ENCODE peak calls at places on chromosomes 1 and 21, in six cellular contexts. H, X, L, M, O and S are unnamed samples.

GRCh38 chr1:236451796-236452373 is 57.8 kb downstream of the EDARADD start:
- DNase-seq in H (no peak), X (no peak), L (peak; percentile 12), M (peak; percentile 20), O (peak; percentile 17), S (no peak)

GRCh38 chr1:113534130-113534817 is 144.0 kb downstream of the MAGI3 start:
- DNase-seq in H (peak; percentile 66), X (peak; percentile 15), L (no peak), M (no peak), O (peak; percentile 76), S (peak; percentile 45)

GRCh38 chr1:43708006-43708412 is 673 bp downstream of the ST3GAL3 start:
- DNase-seq in H (peak; percentile 65), X (peak; percentile 33), L (no peak), M (no peak), O (no peak), S (no peak)

GRCh38 chr1:224170748-224171478 is 12.1 kb upstream of the DEGS1 start:
- DNase-seq in H (no peak), X (no peak), L (no peak), M (peak; percentile 31), O (no peak), S (no peak)

GRCh38 chr1:110880708-110881374 is 7.9 kb downstream of the CD53 start:
- DNase-seq in H (no peak), X (no peak), L (no peak), M (peak; percentile 25), O (no peak), S (no peak)

GRCh38 chr1:113375878-113376277 is 14.4 kb upstream of the MAGI3 start:
- DNase-seq in H (no peak), X (no peak), L (no peak), M (no peak), O (no peak), S (no peak)

GRCh38 chr1:83530506-83530905 is 468.4 kb downstream of the TTLL7 start:
- DNase-seq in H (no peak), X (no peak), L (no peak), M (no peak), O (no peak), S (no peak)

GRCh38 chr21:36041910-36042309 is 18.4 kb downstream of the SETD4 start:
- DNase-seq in H (no peak), X (no peak), L (no peak), M (no peak), O (no peak), S (no peak)

GRCh38 chr1:154463512-154463990 is 38.5 kb upstream of the TDRD10 start:
- DNase-seq in H (peak; percentile 61), X (no peak), L (no peak), M (peak; percentile 61), O (peak; percentile 63), S (no peak)

GRCh38 chr1:210198840-210199239 is 33.8 kb upstream of the SERTAD4 start:
- DNase-seq in H (no peak), X (no peak), L (no peak), M (no peak), O (no peak), S (no peak)

GRCh38 chr1:85366391-85366790 is 90.0 kb upstream of the BCL10 start:
- DNase-seq in H (no peak), X (peak; percentile 86), L (no peak), M (no peak), O (no peak), S (peak; percentile 69)

GRCh38 chr21:20999567-21000169 is 1.5 kb downstream of the NCAM2 start:
- DNase-seq in H (no peak), X (peak; percentile 73), L (peak; percentile 65), M (no peak), O (no peak), S (no peak)

GRCh38 chr1:11479375-11479979 is 522 bp downstream of the DISP3 start:
- DNase-seq in H (no peak), X (no peak), L (peak; percentile 21), M (no peak), O (no peak), S (no peak)

GRCh38 chr21:37430184-37430821 is 63.7 kb downstream of the DYRK1A start:
- DNase-seq in H (no peak), X (no peak), L (no peak), M (no peak), O (no peak), S (no peak)

GRCh38 chr1:166170726-166171125 is 3.9 kb upstream of the FAM78B start:
- DNase-seq in H (no peak), X (no peak), L (no peak), M (no peak), O (no peak), S (no peak)

GRCh38 chr1:110786802-110787327 is 86.1 kb upstream of the CD53 start:
- DNase-seq in H (no peak), X (no peak), L (no peak), M (no peak), O (no peak), S (no peak)

GRCh38 chr1:12124693-12125421 is 41.9 kb upstream of the TNFRSF1B start:
- DNase-seq in H (peak; percentile 74), X (peak; percentile 79), L (peak; percentile 77), M (peak; percentile 78), O (peak; percentile 55), S (peak; percentile 46)

GRCh38 chr1:1799716-1800115 is 21.4 kb upstream of the NADK start:
- DNase-seq in H (no peak), X (no peak), L (no peak), M (no peak), O (no peak), S (no peak)

GRCh38 chr1:68819190-68819829 is 322.4 kb upstream of the DEPDC1 start:
- DNase-seq in H (no peak), X (peak; percentile 37), L (peak; percentile 51), M (no peak), O (no peak), S (no peak)

GRCh38 chr21:45636459-45636858 is 7.1 kb upstream of the PCBP3 start:
- DNase-seq in H (no peak), X (no peak), L (no peak), M (no peak), O (no peak), S (no peak)

GRCh38 chr1:200354243-200354642 is 55.6 kb downstream of the ZNF281 start:
- DNase-seq in H (no peak), X (no peak), L (no peak), M (no peak), O (no peak), S (no peak)

GRCh38 chr1:169509354-169509753 is 23.6 kb upstream of the SLC19A2 start:
- DNase-seq in H (no peak), X (no peak), L (no peak), M (no peak), O (no peak), S (no peak)

GRCh38 chr1:88678405-88678804 is 5.7 kb upstream of the PKN2 start:
- DNase-seq in H (no peak), X (no peak), L (no peak), M (no peak), O (no peak), S (no peak)

GRCh38 chr1:58781541-58782307 is 2.1 kb downstream of the JUN start:
- DNase-seq in H (peak; percentile 68), X (peak; percentile 84), L (peak; percentile 80), M (peak; percentile 27), O (peak; percentile 71), S (no peak)

GRCh38 chr1:7379445-7379971 is 391.6 kb upstream of the VAMP3 start:
- DNase-seq in H (peak; percentile 33), X (peak; percentile 75), L (peak; percentile 38), M (no peak), O (peak; percentile 71), S (no peak)

GRCh38 chr1:8543965-8544364 is 226.1 kb downstream of the SLC45A1 start:
- DNase-seq in H (no peak), X (no peak), L (no peak), M (no peak), O (no peak), S (no peak)

GRCh38 chr1:66271904-66272254 is 262.1 kb upstream of the SGIP1 start:
- DNase-seq in H (peak; percentile 49), X (peak; percentile 56), L (no peak), M (no peak), O (peak; percentile 60), S (peak; percentile 18)

DNA sequence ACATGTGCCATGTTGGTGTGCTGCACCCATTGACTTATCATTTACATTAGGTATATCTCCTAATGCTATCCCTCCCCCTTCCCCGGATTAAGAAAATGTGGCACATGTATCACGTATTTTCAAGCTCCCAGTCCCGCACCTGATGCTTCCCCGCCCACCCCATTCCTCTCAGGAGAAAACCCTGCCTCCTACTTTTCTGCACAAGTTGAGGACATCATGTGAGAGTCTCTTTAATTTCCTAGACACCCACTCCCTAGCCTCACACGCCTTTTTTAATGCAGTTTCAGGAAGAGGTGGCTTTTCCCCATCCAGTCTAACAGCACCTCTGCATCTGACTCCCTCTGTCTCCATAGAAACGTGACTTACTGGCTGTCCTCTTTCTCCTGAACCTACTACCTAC is 58.2 kb upstream of the GOLT1A start:
- DNase-seq in H (no peak), X (no peak), L (no peak), M (no peak), O (no peak), S (no peak)
- H3K27me3 ChIP-seq in H (peaks cover 4% of the 10 kb centered on the region), X (peaks cover 7% of the 10 kb centered on the region), L (no peaks in the 10 kb centered on the region), M (no peaks in the 10 kb centered on the region), O (peaks cover 14% of the 10 kb centered on the region), S (peaks cover 5% of the 10 kb centered on the region)

DNA sequence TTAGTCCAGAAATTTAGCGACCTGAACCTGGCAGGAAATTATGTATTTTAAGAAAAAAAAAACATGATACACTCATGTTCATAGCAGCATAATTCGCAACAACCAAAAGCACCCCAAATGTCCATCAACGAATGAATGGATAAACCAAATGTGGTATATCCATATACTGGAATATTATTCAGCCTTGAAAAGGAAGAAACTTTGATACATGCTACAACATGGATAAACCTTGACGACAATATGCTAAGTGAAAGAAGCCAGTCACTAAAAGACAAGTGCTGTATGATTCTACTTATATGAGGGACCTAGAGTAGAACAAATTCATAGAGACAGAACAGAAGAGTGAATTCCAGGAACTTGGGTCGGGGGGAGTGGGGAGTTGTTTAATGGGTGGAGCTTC is 698 bp upstream of the OLIG1 start:
- DNase-seq in H (no peak), X (no peak), L (no peak), M (no peak), O (no peak), S (no peak)
- H3K27me3 ChIP-seq in H (peaks cover 84% of the 10 kb centered on the region), X (peaks cover 62% of the 10 kb centered on the region), L (peaks cover 100% of the 10 kb centered on the region), M (peaks cover 75% of the 10 kb centered on the region), O (peaks cover 71% of the 10 kb centered on the region), S (peaks cover 83% of the 10 kb centered on the region)

GRCh38 chr1:180232521-180233043 is 2.5 kb downstream of the LHX4 start:
- DNase-seq in H (no peak), X (no peak), L (no peak), M (no peak), O (no peak), S (no peak)

GRCh38 chr1:180231506-180232420 is 1.7 kb downstream of the LHX4 start:
- DNase-seq in H (no peak), X (peak; percentile 46), L (peak; percentile 47), M (no peak), O (peak; percentile 72), S (no peak)

GRCh38 chr1:180234369-180235076 is 4.5 kb downstream of the LHX4 start:
- DNase-seq in H (no peak), X (no peak), L (peak; percentile 45), M (no peak), O (no peak), S (no peak)

GRCh38 chr1:180235077-180235501 is 5.0 kb downstream of the LHX4 start:
- DNase-seq in H (no peak), X (no peak), L (no peak), M (no peak), O (no peak), S (no peak)

GRCh38 chr1:180233191-180234011 is 3.3 kb downstream of the LHX4 start:
- DNase-seq in H (no peak), X (no peak), L (no peak), M (no peak), O (no peak), S (no peak)
- H3K27me3 ChIP-seq in H (peaks cover 46% of the 10 kb centered on the region), X (peaks cover 71% of the 10 kb centered on the region), L (peaks cover 100% of the 10 kb centered on the region), M (peaks cover 90% of the 10 kb centered on the region), O (peaks cover 91% of the 10 kb centered on the region), S (peaks cover 83% of the 10 kb centered on the region)

GRCh38 chr1:47688631-47689296 is 250.9 kb downstream of the FOXD2 start:
- DNase-seq in H (peak; percentile 40), X (no peak), L (no peak), M (no peak), O (no peak), S (no peak)
- H3K27me3 ChIP-seq in H (no peaks in the 10 kb centered on the region), X (no peaks in the 10 kb centered on the region), L (no peaks in the 10 kb centered on the region), M (peaks cover 5% of the 10 kb centered on the region), O (no peaks in the 10 kb centered on the region), S (peaks cover 8% of the 10 kb centered on the region)